ENCODE peak calls at places on chromosomes 12 and 14, in four cellular contexts. R is suprapubic skin, N is uterus, M is A549. Q is an unnamed sample. For H3K9me3 and H3K4me1, the result is how much of the 10 kb centered on the place peaks cover.

GRCh38 chr12:122942609-122943008 is 23.7 kb downstream of the ABCB9 start:
- DNase-seq in N (no peak), M (peak), R (no peak), Q (no peak)

GRCh38 chr14:104843442-104844305 is 21.4 kb upstream of the CEP170B start:
- DNase-seq in R (no peak), N (peak), M (no peak), Q (no peak)

GRCh38 chr12:118302053-118302452 is 70.7 kb downstream of the TAOK3 start:
- DNase-seq in R (no peak), M (no peak), N (no peak), Q (no peak)

GRCh38 chr12:7638064-7638763 is 27.5 kb downstream of the APOBEC1 start:
- DNase-seq in R (no peak), N (no peak), M (no peak), Q (no peak)

GRCh38 chr14:103284574-103285467 is 49.2 kb upstream of the EIF5 start:
- DNase-seq in M (peak), N (no peak), R (no peak), Q (no peak)

GRCh38 chr12:119704065-119704747 is 36.3 kb downstream of the PRKAB1 start:
- DNase-seq in N (no peak), M (no peak), R (no peak), Q (no peak)

GRCh38 chr12:67618303-67618702 is 30.2 kb upstream of the DYRK2 start:
- DNase-seq in M (no peak), R (no peak), N (no peak), Q (no peak)

GRCh38 chr12:130656411-130656810 is 59.7 kb downstream of the RIMBP2 start:
- DNase-seq in N (no peak), R (no peak), M (no peak), Q (no peak)

GRCh38 chr12:119684730-119685129 is 16.8 kb downstream of the PRKAB1 start:
- DNase-seq in M (no peak), R (no peak), N (no peak), Q (no peak)

DNA sequence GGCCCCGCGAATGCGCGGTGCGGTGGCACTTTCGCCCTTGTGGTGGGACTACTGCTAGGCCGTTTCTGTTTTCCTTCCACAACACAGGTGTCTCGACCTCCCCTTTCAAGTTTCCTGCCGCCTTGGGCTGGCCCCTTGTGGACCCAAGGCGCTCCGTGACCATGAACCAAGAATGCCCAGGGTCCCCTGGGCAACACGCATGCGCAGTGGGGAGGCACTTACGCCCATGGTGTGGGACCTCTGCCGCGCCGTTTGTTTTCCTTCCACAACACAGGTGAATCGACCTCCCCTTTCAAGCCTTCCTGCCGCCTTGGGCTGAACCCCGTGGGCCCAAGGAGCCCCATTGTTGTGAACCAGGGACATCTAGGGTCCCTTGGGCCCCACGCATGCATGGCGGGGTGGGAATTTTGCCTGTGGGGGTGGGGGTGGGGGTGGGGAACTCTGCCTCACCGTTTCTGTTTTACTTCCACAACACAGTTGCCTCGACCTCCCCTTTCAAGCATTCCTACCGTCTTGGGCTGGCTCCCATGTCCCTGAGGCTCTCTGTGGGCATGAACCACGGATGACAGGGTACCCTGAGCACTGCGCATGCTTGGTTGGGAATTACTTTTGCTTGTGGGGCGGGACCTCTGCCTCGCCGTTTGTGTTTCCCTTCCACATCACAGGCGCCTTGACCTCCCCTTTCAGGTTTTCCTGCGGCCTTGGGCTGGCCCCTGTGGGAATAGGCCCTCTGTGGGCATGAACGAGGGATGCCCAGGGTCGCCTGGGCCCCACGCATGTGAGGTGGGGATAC is 355.1 kb downstream of the ALG10 start:
- DNase-seq in N (no peak), M (no peak), R (no peak), Q (no peak)
- H3K9me3 ChIP-seq in N (under half), M (under half), R (half or more), Q (under half)

GRCh38 chr12:44379827-44380226 is 496.3 kb downstream of the NELL2 start:
- DNase-seq in N (no peak), M (no peak), R (no peak), Q (no peak)
- H3K27ac ChIP-seq in N (no peak), M (no peak), R (no peak), Q (no peak)

DNA sequence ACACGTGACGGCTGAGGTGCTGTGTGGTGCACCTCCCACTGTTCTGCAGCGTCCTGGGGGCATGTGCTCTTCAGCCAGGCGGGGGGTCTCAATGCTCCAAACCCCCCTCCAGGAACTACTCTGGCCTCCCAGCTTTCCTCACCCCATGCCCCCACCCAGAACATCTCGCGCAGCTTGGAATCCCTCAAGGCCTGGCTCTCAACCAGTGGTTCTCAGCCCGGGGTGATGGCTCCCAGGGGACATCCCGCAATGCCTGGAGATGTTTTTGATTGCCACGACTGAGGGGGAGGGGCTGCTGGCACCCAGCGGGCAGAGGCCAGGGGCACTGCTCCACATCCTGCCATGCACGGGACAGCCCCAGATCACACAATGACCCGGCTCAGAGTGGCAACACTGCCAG is 78.9 kb upstream of the DICER1 start:
- DNase-seq in M (no peak), R (no peak), N (no peak), Q (no peak)
- H3K4me1 ChIP-seq in M (under half), R (under half), N (under half), Q (under half)

GRCh38 chr12:34349673-34349961 is 327.3 kb downstream of the ALG10 start:
- DNase-seq in R (no peak), N (no peak), M (no peak), Q (no peak)
- H3K9me3 ChIP-seq in R (half or more), N (under half), M (under half), Q (under half)

GRCh38 chr12:18296909-18297280 is 35.6 kb downstream of the PIK3C2G start:
- DNase-seq in N (no peak), R (no peak), M (no peak), Q (no peak)

GRCh38 chr12:18297883-18298282 is 36.6 kb downstream of the PIK3C2G start:
- DNase-seq in R (no peak), M (no peak), N (no peak), Q (no peak)

GRCh38 chr12:18294889-18295288 is 33.6 kb downstream of the PIK3C2G start:
- DNase-seq in R (no peak), M (no peak), N (no peak), Q (no peak)

DNA sequence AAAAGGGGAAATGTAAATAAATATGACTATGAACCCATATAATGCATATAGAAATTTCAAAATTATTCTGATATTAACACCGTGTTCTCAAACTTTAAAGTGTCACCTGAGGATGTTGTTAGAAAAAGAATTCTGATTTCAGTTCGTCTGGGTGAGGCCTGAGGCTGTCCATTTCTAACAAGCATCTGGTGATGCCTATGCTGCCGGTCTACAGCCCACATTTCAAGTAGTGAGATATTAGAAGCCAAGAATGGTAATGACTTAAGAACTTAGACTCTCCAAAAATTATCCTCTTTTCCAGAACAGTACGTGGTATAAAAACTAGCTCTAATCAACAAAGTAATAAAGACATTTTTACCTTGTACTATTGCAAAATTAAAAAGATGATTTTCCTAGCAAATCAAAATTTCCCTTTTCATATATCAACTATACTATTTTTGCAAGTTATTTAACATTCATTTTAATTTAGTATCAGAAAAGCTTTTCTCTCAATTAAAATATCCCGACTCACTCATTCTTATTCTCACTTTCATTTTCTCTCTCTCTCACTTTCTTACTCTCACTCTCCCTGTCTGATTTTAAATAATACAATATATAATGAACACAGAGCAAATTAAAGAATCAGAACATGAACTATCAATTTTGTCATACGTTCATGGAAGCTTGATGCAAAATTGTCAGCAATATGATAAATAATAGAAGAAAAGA is 35.0 kb downstream of the PIK3C2G start:
- DNase-seq in N (peak), R (no peak), M (no peak), Q (no peak)
- H3K27ac ChIP-seq in N (peak), R (no peak), M (no peak), Q (peak)

Q was measured in vagina.